ENCODE peak calls at places on chromosomes 12 and 14, in four cellular contexts. G is NCI-H510A, X is NCI-H2171, P is OCI-LY7. E is an unnamed sample.

GRCh38 chr12:123761841-123762714 is at the start of gene DNAH10:
- DNase-seq in G (peak; percentile 65), X (peak; percentile 40), P (peak; percentile 10), E (no peak)

GRCh38 chr12:27198036-27198435 is 46.0 kb upstream of the STK38L start:
- DNase-seq in G (no peak), X (no peak), P (no peak), E (no peak)

GRCh38 chr14:34665785-34666425 is 36.0 kb upstream of the SNX6 start:
- DNase-seq in G (no peak), X (no peak), P (peak; percentile 15), E (no peak)

GRCh38 chr14:77882098-77882497 is 82.2 kb downstream of the ADCK1 start:
- DNase-seq in G (peak; percentile 86), X (peak; percentile 96), P (no peak), E (peak; percentile 91)

GRCh38 chr12:111034911-111035577 is 114.7 kb upstream of the MYL2 start:
- DNase-seq in G (no peak), X (peak; percentile 63), P (no peak), E (no peak)

GRCh38 chr12:42589465-42590323 is at the start of gene PRICKLE1:
- DNase-seq in G (peak; percentile 8), X (peak; percentile 62), P (peak; percentile 46), E (no peak)

GRCh38 chr12:124940393-124941169 is 26.1 kb upstream of the UBC start:
- DNase-seq in G (no peak), X (no peak), P (peak; percentile 90), E (no peak)

GRCh38 chr12:19198272-19198671 is 68.7 kb downstream of the PLEKHA5 start:
- DNase-seq in G (no peak), X (no peak), P (no peak), E (no peak)

GRCh38 chr12:49750027-49750977 is 8.9 kb downstream of the TMBIM6 start:
- DNase-seq in G (no peak), X (no peak), P (peak; percentile 44), E (no peak)

GRCh38 chr14:95143813-95144620 is 13.3 kb downstream of the DICER1 start:
- DNase-seq in G (no peak), X (no peak), P (peak; percentile 38), E (no peak)

GRCh38 chr12:12452326-12452725 is 95.4 kb downstream of the BORCS5 start:
- DNase-seq in G (no peak), X (no peak), P (no peak), E (no peak)

GRCh38 chr14:88706425-88706824 is 86.3 kb downstream of the EML5 start:
- DNase-seq in G (no peak), X (no peak), P (no peak), E (no peak)

GRCh38 chr12:109991586-109991985 is 4.6 kb downstream of the GIT2 start:
- DNase-seq in G (no peak), X (no peak), P (no peak), E (no peak)

GRCh38 chr12:45468751-45469615 is 253.1 kb downstream of the ANO6 start:
- DNase-seq in G (peak; percentile 24), X (no peak), P (no peak), E (no peak)

GRCh38 chr14:91523972-91524371 is 13.9 kb upstream of the PPP4R3A start:
- DNase-seq in G (no peak), X (no peak), P (no peak), E (no peak)

GRCh38 chr14:72939630-72940029 is 13.4 kb downstream of the DCAF4 start:
- DNase-seq in G (no peak), X (no peak), P (no peak), E (no peak)

GRCh38 chr12:68435238-68435637 is 103.1 kb upstream of the MDM1 start:
- DNase-seq in G (no peak), X (no peak), P (no peak), E (no peak)

GRCh38 chr12:104865080-104865479 is 93.0 kb downstream of the SLC41A2 start:
- DNase-seq in G (no peak), X (no peak), P (peak; percentile 7), E (no peak)

GRCh38 chr12:10365716-10366433 is 24.0 kb downstream of the KLRK1 start:
- DNase-seq in G (peak; percentile 10), X (no peak), P (no peak), E (no peak)

GRCh38 chr14:37078131-37078530 is 94.3 kb downstream of the SLC25A21 start:
- DNase-seq in G (no peak), X (no peak), P (no peak), E (no peak)

GRCh38 chr14:27427796-27428195 is 830.0 kb upstream of the NOVA1 start:
- DNase-seq in G (no peak), X (no peak), P (no peak), E (no peak)

GRCh38 chr14:20627337-20628032 is 14.0 kb downstream of the OR6S1 start:
- DNase-seq in G (no peak), X (no peak), P (no peak), E (no peak)

GRCh38 chr12:2101798-2102197 is 49.0 kb downstream of the CACNA1C start:
- DNase-seq in G (no peak), X (no peak), P (no peak), E (no peak)

GRCh38 chr14:95174184-95174804 is 17.0 kb upstream of the DICER1 start:
- DNase-seq in G (no peak), X (no peak), P (no peak), E (no peak)

GRCh38 chr14:87628129-87628528 is 364.9 kb downstream of the GALC start:
- DNase-seq in G (no peak), X (no peak), P (no peak), E (peak; percentile 27)

GRCh38 chr12:57226588-57227314 is 2.8 kb upstream of the SHMT2 start:
- DNase-seq in G (no peak), X (peak; percentile 28), P (peak; percentile 47), E (no peak)

GRCh38 chr14:85165091-85165490 is 364.9 kb upstream of the FLRT2 start:
- DNase-seq in G (no peak), X (peak; percentile 10), P (no peak), E (no peak)

GRCh38 chr14:105375635-105376057 is 22.7 kb upstream of the TEX22 start:
- DNase-seq in G (no peak), X (no peak), P (peak; percentile 23), E (no peak)

GRCh38 chr14:94933411-94933964 is 163.6 kb upstream of the GSC start:
- DNase-seq in G (no peak), X (no peak), P (no peak), E (no peak)

GRCh38 chr12:116442304-116442703 is 116.9 kb upstream of the MAP1LC3B2 start:
- DNase-seq in G (no peak), X (no peak), P (no peak), E (no peak)

GRCh38 chr14:91963465-91963864 is 16.0 kb upstream of the FBLN5 start:
- DNase-seq in G (no peak), X (no peak), P (no peak), E (no peak)

GRCh38 chr12:126570571-126570970 is 1505.3 kb downstream of the AACS start:
- DNase-seq in G (no peak), X (no peak), P (no peak), E (no peak)

E was measured in DMS 273 treated with DMSO at 0.1 percent for 48 hours.